ENCODE peak calls at places on chromosomes 6 and 20, in five cellular contexts. One of them, this sample, is unnamed.

GRCh38 chr6:97133071-97133470 is 149.9 kb downstream of the MMS22L start:
- DNase-seq in stimulated activated CD8-positive, alpha-beta memory T cell treated with anti-CD3 and anti-CD28 coated beads, Interleukin-15, amount 100 ng/mL, for 1 hour: no peak
- DNase-seq in dermis blood vessel endothelial cell: peak
- DNase-seq in EL: peak
- DNase-seq in SJSA1: no peak
- DNase-seq in this sample: no peak

GRCh38 chr6:162636167-162636566 is 91.4 kb downstream of the PRKN start:
- DNase-seq in SJSA1: no peak
- DNase-seq in stimulated activated CD8-positive, alpha-beta memory T cell treated with anti-CD3 and anti-CD28 coated beads, Interleukin-15, amount 100 ng/mL, for 1 hour: no peak
- DNase-seq in dermis blood vessel endothelial cell: no peak
- DNase-seq in EL: no peak
- DNase-seq in this sample: no peak

GRCh38 chr6:66396549-66396948 is 689.5 kb upstream of the EYS start:
- DNase-seq in stimulated activated CD8-positive, alpha-beta memory T cell treated with anti-CD3 and anti-CD28 coated beads, Interleukin-15, amount 100 ng/mL, for 1 hour: no peak
- DNase-seq in SJSA1: no peak
- DNase-seq in dermis blood vessel endothelial cell: no peak
- DNase-seq in EL: no peak
- DNase-seq in this sample: no peak

GRCh38 chr20:15379897-15380296 is 1042.5 kb upstream of the FLRT3 start:
- DNase-seq in dermis blood vessel endothelial cell: no peak
- DNase-seq in EL: no peak
- DNase-seq in SJSA1: no peak
- DNase-seq in stimulated activated CD8-positive, alpha-beta memory T cell treated with anti-CD3 and anti-CD28 coated beads, Interleukin-15, amount 100 ng/mL, for 1 hour: no peak
- DNase-seq in this sample: no peak

GRCh38 chr20:56871691-56872090 is 242.6 kb downstream of the TFAP2C start:
- DNase-seq in EL: no peak
- DNase-seq in SJSA1: no peak
- DNase-seq in dermis blood vessel endothelial cell: no peak
- DNase-seq in stimulated activated CD8-positive, alpha-beta memory T cell treated with anti-CD3 and anti-CD28 coated beads, Interleukin-15, amount 100 ng/mL, for 1 hour: no peak
- DNase-seq in this sample: no peak

GRCh38 chr6:113763883-113764282 is 93.3 kb upstream of the MARCKS start:
- DNase-seq in SJSA1: no peak
- DNase-seq in EL: peak
- DNase-seq in dermis blood vessel endothelial cell: peak
- DNase-seq in stimulated activated CD8-positive, alpha-beta memory T cell treated with anti-CD3 and anti-CD28 coated beads, Interleukin-15, amount 100 ng/mL, for 1 hour: no peak
- DNase-seq in this sample: no peak

GRCh38 chr6:132084811-132085509 is 133.8 kb upstream of the CCN2 start:
- DNase-seq in SJSA1: peak
- DNase-seq in EL: peak
- DNase-seq in stimulated activated CD8-positive, alpha-beta memory T cell treated with anti-CD3 and anti-CD28 coated beads, Interleukin-15, amount 100 ng/mL, for 1 hour: no peak
- DNase-seq in dermis blood vessel endothelial cell: peak
- DNase-seq in this sample: no peak

GRCh38 chr6:119119989-119120388 is 41.5 kb upstream of the FAM184A start:
- DNase-seq in SJSA1: no peak
- DNase-seq in EL: peak
- DNase-seq in stimulated activated CD8-positive, alpha-beta memory T cell treated with anti-CD3 and anti-CD28 coated beads, Interleukin-15, amount 100 ng/mL, for 1 hour: no peak
- DNase-seq in dermis blood vessel endothelial cell: no peak
- DNase-seq in this sample: no peak

GRCh38 chr20:35625584-35626385 is 10.2 kb downstream of the SPAG4 start:
- DNase-seq in EL: no peak
- DNase-seq in stimulated activated CD8-positive, alpha-beta memory T cell treated with anti-CD3 and anti-CD28 coated beads, Interleukin-15, amount 100 ng/mL, for 1 hour: no peak
- DNase-seq in dermis blood vessel endothelial cell: no peak
- DNase-seq in SJSA1: no peak
- DNase-seq in this sample: no peak

GRCh38 chr6:31768717-31769257 is 6.3 kb downstream of the SAPCD1 start:
- DNase-seq in stimulated activated CD8-positive, alpha-beta memory T cell treated with anti-CD3 and anti-CD28 coated beads, Interleukin-15, amount 100 ng/mL, for 1 hour: no peak
- DNase-seq in dermis blood vessel endothelial cell: peak
- DNase-seq in SJSA1: no peak
- DNase-seq in EL: no peak
- DNase-seq in this sample: no peak

GRCh38 chr6:39488255-39488881 is 165.9 kb upstream of the KCNK16 start:
- DNase-seq in EL: no peak
- DNase-seq in SJSA1: no peak
- DNase-seq in dermis blood vessel endothelial cell: no peak
- DNase-seq in stimulated activated CD8-positive, alpha-beta memory T cell treated with anti-CD3 and anti-CD28 coated beads, Interleukin-15, amount 100 ng/mL, for 1 hour: no peak
- DNase-seq in this sample: no peak

GRCh38 chr6:119240257-119241123 is 109.1 kb downstream of the MAN1A1 start:
- DNase-seq in dermis blood vessel endothelial cell: peak
- DNase-seq in SJSA1: no peak
- DNase-seq in stimulated activated CD8-positive, alpha-beta memory T cell treated with anti-CD3 and anti-CD28 coated beads, Interleukin-15, amount 100 ng/mL, for 1 hour: no peak
- DNase-seq in EL: no peak
- DNase-seq in this sample: no peak

GRCh38 chr6:36851149-36851614 is 11.9 kb upstream of the CPNE5 start:
- DNase-seq in stimulated activated CD8-positive, alpha-beta memory T cell treated with anti-CD3 and anti-CD28 coated beads, Interleukin-15, amount 100 ng/mL, for 1 hour: no peak
- DNase-seq in dermis blood vessel endothelial cell: peak
- DNase-seq in SJSA1: no peak
- DNase-seq in EL: peak
- DNase-seq in this sample: peak

GRCh38 chr6:1917628-1918371 is 308.1 kb downstream of the FOXC1 start:
- DNase-seq in stimulated activated CD8-positive, alpha-beta memory T cell treated with anti-CD3 and anti-CD28 coated beads, Interleukin-15, amount 100 ng/mL, for 1 hour: no peak
- DNase-seq in SJSA1: peak
- DNase-seq in EL: peak
- DNase-seq in dermis blood vessel endothelial cell: peak
- DNase-seq in this sample: no peak

GRCh38 chr6:95545226-95545625 is 32.1 kb upstream of the MANEA start:
- DNase-seq in SJSA1: no peak
- DNase-seq in dermis blood vessel endothelial cell: no peak
- DNase-seq in EL: no peak
- DNase-seq in stimulated activated CD8-positive, alpha-beta memory T cell treated with anti-CD3 and anti-CD28 coated beads, Interleukin-15, amount 100 ng/mL, for 1 hour: no peak
- DNase-seq in this sample: no peak

GRCh38 chr20:37945034-37945660 is 42.2 kb downstream of the VSTM2L start:
- DNase-seq in EL: no peak
- DNase-seq in dermis blood vessel endothelial cell: no peak
- DNase-seq in stimulated activated CD8-positive, alpha-beta memory T cell treated with anti-CD3 and anti-CD28 coated beads, Interleukin-15, amount 100 ng/mL, for 1 hour: no peak
- DNase-seq in SJSA1: peak
- DNase-seq in this sample: no peak

GRCh38 chr6:142942805-142943227 is 2.2 kb downstream of the HIVEP2 start:
- DNase-seq in EL: peak
- DNase-seq in dermis blood vessel endothelial cell: peak
- DNase-seq in stimulated activated CD8-positive, alpha-beta memory T cell treated with anti-CD3 and anti-CD28 coated beads, Interleukin-15, amount 100 ng/mL, for 1 hour: no peak
- DNase-seq in SJSA1: no peak
- DNase-seq in this sample: no peak

GRCh38 chr20:19964289-19965263 is 52.6 kb upstream of the NAA20 start:
- DNase-seq in dermis blood vessel endothelial cell: peak
- DNase-seq in EL: peak
- DNase-seq in stimulated activated CD8-positive, alpha-beta memory T cell treated with anti-CD3 and anti-CD28 coated beads, Interleukin-15, amount 100 ng/mL, for 1 hour: no peak
- DNase-seq in SJSA1: peak
- DNase-seq in this sample: peak

GRCh38 chr20:2382833-2383232 is 2.1 kb downstream of the TGM6 start:
- DNase-seq in dermis blood vessel endothelial cell: no peak
- DNase-seq in EL: peak
- DNase-seq in stimulated activated CD8-positive, alpha-beta memory T cell treated with anti-CD3 and anti-CD28 coated beads, Interleukin-15, amount 100 ng/mL, for 1 hour: no peak
- DNase-seq in SJSA1: no peak
- DNase-seq in this sample: no peak

GRCh38 chr20:12072945-12073245 is 155.2 kb downstream of the BTBD3 start:
- DNase-seq in dermis blood vessel endothelial cell: no peak
- DNase-seq in SJSA1: no peak
- DNase-seq in stimulated activated CD8-positive, alpha-beta memory T cell treated with anti-CD3 and anti-CD28 coated beads, Interleukin-15, amount 100 ng/mL, for 1 hour: no peak
- DNase-seq in EL: no peak
- DNase-seq in this sample: no peak

GRCh38 chr20:63967330-63968135 is 2.2 kb downstream of the ZNF512B start:
- DNase-seq in stimulated activated CD8-positive, alpha-beta memory T cell treated with anti-CD3 and anti-CD28 coated beads, Interleukin-15, amount 100 ng/mL, for 1 hour: no peak
- DNase-seq in EL: no peak
- DNase-seq in SJSA1: no peak
- DNase-seq in dermis blood vessel endothelial cell: no peak
- DNase-seq in this sample: peak

GRCh38 chr6:154882107-154882506 is 113.0 kb upstream of the TIAM2 start:
- DNase-seq in EL: no peak
- DNase-seq in stimulated activated CD8-positive, alpha-beta memory T cell treated with anti-CD3 and anti-CD28 coated beads, Interleukin-15, amount 100 ng/mL, for 1 hour: no peak
- DNase-seq in dermis blood vessel endothelial cell: no peak
- DNase-seq in SJSA1: no peak
- DNase-seq in this sample: no peak

GRCh38 chr6:114453737-114454276 is 111.0 kb upstream of the HS3ST5 start:
- DNase-seq in SJSA1: no peak
- DNase-seq in stimulated activated CD8-positive, alpha-beta memory T cell treated with anti-CD3 and anti-CD28 coated beads, Interleukin-15, amount 100 ng/mL, for 1 hour: no peak
- DNase-seq in EL: no peak
- DNase-seq in dermis blood vessel endothelial cell: no peak
- DNase-seq in this sample: no peak

GRCh38 chr20:51768759-51769517 is 748 bp upstream of the ATP9A start:
- DNase-seq in dermis blood vessel endothelial cell: peak
- DNase-seq in stimulated activated CD8-positive, alpha-beta memory T cell treated with anti-CD3 and anti-CD28 coated beads, Interleukin-15, amount 100 ng/mL, for 1 hour: no peak
- DNase-seq in SJSA1: no peak
- DNase-seq in EL: no peak
- DNase-seq in this sample: no peak

GRCh38 chr20:45813006-45813340 is 529 bp downstream of the UBE2C start:
- DNase-seq in SJSA1: no peak
- DNase-seq in stimulated activated CD8-positive, alpha-beta memory T cell treated with anti-CD3 and anti-CD28 coated beads, Interleukin-15, amount 100 ng/mL, for 1 hour: no peak
- DNase-seq in EL: no peak
- DNase-seq in dermis blood vessel endothelial cell: no peak
- DNase-seq in this sample: no peak

GRCh38 chr20:17849901-17850673 is 118.5 kb downstream of the SNX5 start:
- DNase-seq in dermis blood vessel endothelial cell: peak
- DNase-seq in SJSA1: peak
- DNase-seq in EL: peak
- DNase-seq in stimulated activated CD8-positive, alpha-beta memory T cell treated with anti-CD3 and anti-CD28 coated beads, Interleukin-15, amount 100 ng/mL, for 1 hour: no peak
- DNase-seq in this sample: no peak

GRCh38 chr6:130598021-130598989 is 228.9 kb upstream of the SMLR1 start:
- DNase-seq in EL: peak
- DNase-seq in dermis blood vessel endothelial cell: no peak
- DNase-seq in stimulated activated CD8-positive, alpha-beta memory T cell treated with anti-CD3 and anti-CD28 coated beads, Interleukin-15, amount 100 ng/mL, for 1 hour: no peak
- DNase-seq in SJSA1: no peak
- DNase-seq in this sample: no peak

GRCh38 chr20:51022803-51023616 is at the start of gene KCNG1:
- DNase-seq in SJSA1: peak
- DNase-seq in EL: peak
- DNase-seq in stimulated activated CD8-positive, alpha-beta memory T cell treated with anti-CD3 and anti-CD28 coated beads, Interleukin-15, amount 100 ng/mL, for 1 hour: no peak
- DNase-seq in dermis blood vessel endothelial cell: peak
- DNase-seq in this sample: peak

GRCh38 chr6:138491020-138491419 is 8.3 kb downstream of the NHSL1 start:
- DNase-seq in stimulated activated CD8-positive, alpha-beta memory T cell treated with anti-CD3 and anti-CD28 coated beads, Interleukin-15, amount 100 ng/mL, for 1 hour: no peak
- DNase-seq in dermis blood vessel endothelial cell: no peak
- DNase-seq in EL: no peak
- DNase-seq in SJSA1: no peak
- DNase-seq in this sample: no peak

GRCh38 chr20:2237059-2237458 is 58.7 kb upstream of the TGM3 start:
- DNase-seq in EL: peak
- DNase-seq in stimulated activated CD8-positive, alpha-beta memory T cell treated with anti-CD3 and anti-CD28 coated beads, Interleukin-15, amount 100 ng/mL, for 1 hour: no peak
- DNase-seq in dermis blood vessel endothelial cell: no peak
- DNase-seq in SJSA1: peak
- DNase-seq in this sample: no peak

GRCh38 chr6:154614641-154615040 is 104.2 kb upstream of the CNKSR3 start:
- DNase-seq in SJSA1: no peak
- DNase-seq in EL: no peak
- DNase-seq in dermis blood vessel endothelial cell: peak
- DNase-seq in stimulated activated CD8-positive, alpha-beta memory T cell treated with anti-CD3 and anti-CD28 coated beads, Interleukin-15, amount 100 ng/mL, for 1 hour: no peak
- DNase-seq in this sample: no peak

GRCh38 chr20:1381753-1382591 is 10.9 kb downstream of the FKBP1A start:
- DNase-seq in EL: no peak
- DNase-seq in SJSA1: no peak
- DNase-seq in stimulated activated CD8-positive, alpha-beta memory T cell treated with anti-CD3 and anti-CD28 coated beads, Interleukin-15, amount 100 ng/mL, for 1 hour: no peak
- DNase-seq in dermis blood vessel endothelial cell: no peak
- DNase-seq in this sample: no peak

GRCh38 chr6:13614126-13614925 is 809 bp upstream of the NOL7 start:
- DNase-seq in SJSA1: peak
- DNase-seq in EL: peak
- DNase-seq in stimulated activated CD8-positive, alpha-beta memory T cell treated with anti-CD3 and anti-CD28 coated beads, Interleukin-15, amount 100 ng/mL, for 1 hour: no peak
- DNase-seq in dermis blood vessel endothelial cell: peak
- DNase-seq in this sample: peak

GRCh38 chr6:110282412-110282811 is 75.7 kb downstream of the METTL24 start:
- DNase-seq in stimulated activated CD8-positive, alpha-beta memory T cell treated with anti-CD3 and anti-CD28 coated beads, Interleukin-15, amount 100 ng/mL, for 1 hour: no peak
- DNase-seq in dermis blood vessel endothelial cell: no peak
- DNase-seq in EL: no peak
- DNase-seq in SJSA1: no peak
- DNase-seq in this sample: no peak

This sample was measured in nephron progenitor cell.